ENCODE peak calls at places on chromosomes 5 and 9, in six cellular contexts. Q is fibroblast of the conjunctiva, Z is AML-193, A is RCC 7860, V is amniotic epithelial cell, K is Right ventricle myocardium inferior. C is an unnamed sample.
A peak's percentile ranks its signal among the peaks of the same experiment; 100 is the strongest.

GRCh38 chr5:80982093-80982492 is 21.9 kb downstream of the RASGRF2 start:
- DNase-seq in Q (no peak), Z (no peak), A (no peak), V (no peak), K (no peak), C (no peak)

GRCh38 chr9:92576175-92576574 is 40.4 kb upstream of the ECM2 start:
- DNase-seq in Q (no peak), Z (peak; percentile 26), A (no peak), V (no peak), K (no peak), C (peak; percentile 57)

GRCh38 chr5:127340606-127341005 is 50.0 kb downstream of the MEGF10 start:
- DNase-seq in Q (no peak), Z (no peak), A (no peak), V (no peak), K (no peak), C (no peak)

GRCh38 chr9:77751341-77752091 is 103.4 kb upstream of the GNA14 start:
- DNase-seq in Q (peak; percentile 76), Z (peak; percentile 69), A (peak; percentile 52), V (peak; percentile 81), K (no peak), C (peak; percentile 87)

GRCh38 chr9:81686614-81687520 is 2.5 kb downstream of the TLE1 start:
- DNase-seq in Q (peak; percentile 76), Z (peak; percentile 8), A (peak; percentile 82), V (peak; percentile 83), K (peak; percentile 90), C (peak; percentile 89)

GRCh38 chr9:122718038-122718437 is 5.8 kb upstream of the OR1L4 start:
- DNase-seq in Q (no peak), Z (no peak), A (no peak), V (no peak), K (no peak), C (no peak)

GRCh38 chr5:103973669-103974068 is 411.1 kb upstream of the NUDT12 start:
- DNase-seq in Q (no peak), Z (no peak), A (no peak), V (no peak), K (no peak), C (no peak)

GRCh38 chr9:104864675-104865104 is 63.3 kb downstream of the ABCA1 start:
- DNase-seq in Q (peak; percentile 74), Z (no peak), A (no peak), V (peak; percentile 99), K (no peak), C (peak; percentile 90)

GRCh38 chr9:36191290-36191645 is 547 bp downstream of the CLTA start:
- DNase-seq in Q (no peak), Z (no peak), A (no peak), V (peak; percentile 26), K (peak; percentile 78), C (peak; percentile 56)

GRCh38 chr9:132541966-132542830 is 40.2 kb upstream of the BARHL1 start:
- DNase-seq in Q (no peak), Z (no peak), A (no peak), V (no peak), K (no peak), C (no peak)

GRCh38 chr5:80754900-80755299 is 100.1 kb upstream of the DHFR start:
- DNase-seq in Q (no peak), Z (no peak), A (no peak), V (no peak), K (no peak), C (peak; percentile 28)

GRCh38 chr5:9831823-9832222 is 201.7 kb upstream of the TAS2R1 start:
- DNase-seq in Q (no peak), Z (no peak), A (no peak), V (peak; percentile 63), K (no peak), C (no peak)

GRCh38 chr5:154977409-154977808 is 36.1 kb upstream of the KIF4B start:
- DNase-seq in Q (no peak), Z (no peak), A (no peak), V (peak; percentile 18), K (no peak), C (peak; percentile 59)

GRCh38 chr9:34891386-34891785 is 66.7 kb upstream of the PHF24 start:
- DNase-seq in Q (no peak), Z (no peak), A (no peak), V (no peak), K (no peak), C (no peak)